ENCODE peak calls at places on chromosomes 11 and 22, in five cellular contexts. F is heart right ventricle, S is left ventricle myocardium inferior, B is cardiac muscle cell, I is thoracic aorta. M is an unnamed sample.

GRCh38 chr11:10777806-10778205 is 26.8 kb downstream of the CTR9 start:
- DNase-seq in I (no peak), B (no peak), S (no peak), F (no peak), M (no peak)

GRCh38 chr11:126722006-126722736 is 278.4 kb downstream of the KIRREL3 start:
- DNase-seq in F (no peak), I (no peak), B (no peak), S (no peak), M (no peak)

GRCh38 chr11:24391165-24391564 is 105.7 kb upstream of the LUZP2 start:
- DNase-seq in S (no peak), I (no peak), F (no peak), B (no peak), M (no peak)

GRCh38 chr11:130581631-130582030 is 133.2 kb downstream of the ADAMTS15 start:
- DNase-seq in B (no peak), I (no peak), F (no peak), S (no peak), M (no peak)

GRCh38 chr11:69599502-69599901 is 41.5 kb upstream of the CCND1 start:
- DNase-seq in B (no peak), F (no peak), S (no peak), I (no peak), M (no peak)

GRCh38 chr11:118198370-118198769 is 21.9 kb upstream of the SCN2B start:
- DNase-seq in S (peak), I (peak), B (peak), F (peak), M (peak)

GRCh38 chr11:124934862-124935547 is 842 bp downstream of the HEPACAM start:
- DNase-seq in S (no peak), B (no peak), F (no peak), I (no peak), M (no peak)

GRCh38 chr22:32482708-32483107 is 8.1 kb downstream of the FBXO7 start:
- DNase-seq in I (no peak), F (no peak), S (no peak), B (no peak), M (no peak)

GRCh38 chr11:133902506-133902905 is 54.3 kb downstream of the IGSF9B start:
- DNase-seq in S (no peak), I (no peak), B (no peak), F (no peak), M (no peak)

DNA sequence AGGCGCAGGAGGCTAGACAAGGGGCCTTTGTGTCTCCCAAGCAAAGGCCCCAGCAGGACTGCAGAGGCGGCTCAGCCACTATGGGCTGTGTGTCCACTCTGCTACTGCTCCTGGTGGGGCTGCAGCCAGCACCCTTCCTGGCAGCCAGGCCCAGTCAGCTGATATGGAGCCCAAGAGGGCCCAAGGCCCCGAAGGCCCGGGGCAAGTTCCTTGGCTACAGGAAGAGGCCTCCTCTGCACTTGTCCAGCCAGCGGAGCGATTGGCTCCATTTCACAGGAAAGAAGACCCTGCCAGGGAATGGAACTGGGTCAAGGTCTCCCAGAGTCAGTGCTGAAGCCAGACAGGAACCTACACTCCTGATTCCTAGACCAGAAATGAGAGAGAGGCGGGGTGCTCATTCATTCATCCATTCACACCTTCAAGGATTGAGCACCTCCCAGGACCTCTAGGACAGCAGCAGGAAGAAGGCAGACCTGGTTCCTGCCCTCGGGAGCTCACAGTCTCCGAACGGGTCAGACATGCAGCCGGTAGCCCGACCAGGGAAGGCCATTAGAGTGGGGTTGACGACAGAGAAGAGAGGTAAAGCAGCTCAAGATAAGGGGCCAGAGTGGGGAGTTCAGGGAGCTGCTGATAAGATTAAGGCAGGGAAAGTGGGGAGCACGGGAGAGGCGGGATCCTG is 811 bp upstream of the P2RY2 start:
- DNase-seq in F (no peak), I (no peak), B (no peak), S (no peak), M (no peak)
- H3K4me3 ChIP-seq in F (peak), I (peak), B (no peak), S (peak), M (no peak)

GRCh38 chr11:205221-206001 is 1.8 kb downstream of the BET1L start:
- DNase-seq in S (no peak), I (no peak), F (no peak), B (no peak), M (no peak)
- H3K4me3 ChIP-seq in S (peak), I (peak), F (peak), B (no peak), M (peak)

GRCh38 chr22:39926175-39927152 is 25.6 kb downstream of the GRAP2 start:
- DNase-seq in B (no peak), S (no peak), I (no peak), F (no peak), M (peak)
- H3K4me3 ChIP-seq in B (no peak), S (no peak), I (no peak), F (no peak), M (peak)

GRCh38 chr11:122230387-122230760 is 114.4 kb upstream of the BLID start:
- DNase-seq in F (no peak), I (no peak), S (no peak), B (no peak), M (no peak)

GRCh38 chr11:122226810-122227379 is 110.9 kb upstream of the BLID start:
- DNase-seq in S (no peak), F (no peak), I (no peak), B (no peak), M (no peak)

GRCh38 chr11:122229611-122230386 is 113.8 kb upstream of the BLID start:
- DNase-seq in F (peak), I (no peak), S (no peak), B (no peak), M (no peak)

GRCh38 chr11:122232985-122233384 is 117.0 kb upstream of the BLID start:
- DNase-seq in B (no peak), I (no peak), F (no peak), S (no peak), M (no peak)

DNA sequence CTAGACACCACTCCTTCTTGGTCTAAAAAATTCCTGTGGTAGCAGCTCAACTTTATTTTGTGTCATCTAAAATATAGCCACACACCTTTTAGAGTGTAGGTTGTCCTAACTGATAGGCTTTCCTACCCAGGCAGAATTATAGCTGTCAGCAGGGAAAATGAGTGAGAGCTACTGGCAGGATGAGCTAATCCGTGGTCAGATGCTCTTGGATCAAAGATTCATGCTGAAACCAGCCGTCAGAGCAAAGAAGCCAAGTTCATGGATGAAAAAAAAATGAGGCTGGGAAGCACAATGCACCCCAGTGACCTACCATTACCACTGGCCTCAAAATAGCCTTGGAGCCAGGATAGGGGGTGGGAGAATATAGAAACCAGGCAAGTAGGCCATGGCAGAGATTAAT is 113.1 kb upstream of the BLID start:
- DNase-seq in F (peak), I (no peak), B (no peak), S (no peak), M (no peak)
- H3K4me3 ChIP-seq in F (no peak), I (no peak), B (no peak), S (no peak), M (no peak)

GRCh38 chr22:45505991-45506743 is 3.5 kb downstream of the FBLN1 start:
- DNase-seq in S (peak), I (no peak), B (no peak), F (no peak), M (no peak)
- H3K4me3 ChIP-seq in S (peak), I (no peak), B (no peak), F (no peak), M (no peak)

GRCh38 chr11:66115638-66116410 is 45.8 kb downstream of the PACS1 start:
- DNase-seq in B (no peak), F (no peak), I (no peak), S (no peak), M (no peak)
- H3K4me3 ChIP-seq in B (no peak), F (no peak), I (no peak), S (no peak), M (peak)

GRCh38 chr22:36374603-36375024 is 13.2 kb downstream of the MYH9 start:
- DNase-seq in S (no peak), F (no peak), I (no peak), B (no peak), M (peak)
- H3K4me3 ChIP-seq in S (no peak), F (no peak), I (peak), B (no peak), M (peak)

GRCh38 chr22:30574095-30574981 is at the start of gene GAL3ST1:
- DNase-seq in B (peak), F (no peak), S (no peak), I (no peak), M (no peak)

GRCh38 chr22:30572840-30573593 is 1.4 kb downstream of the GAL3ST1 start:
- DNase-seq in B (no peak), S (no peak), F (no peak), I (no peak), M (no peak)

GRCh38 chr22:30572210-30572609 is 2.3 kb downstream of the GAL3ST1 start:
- DNase-seq in F (no peak), I (no peak), B (no peak), S (no peak), M (no peak)

GRCh38 chr22:30575011-30575671 is 676 bp upstream of the GAL3ST1 start:
- DNase-seq in B (no peak), F (peak), I (peak), S (peak), M (no peak)

DNA sequence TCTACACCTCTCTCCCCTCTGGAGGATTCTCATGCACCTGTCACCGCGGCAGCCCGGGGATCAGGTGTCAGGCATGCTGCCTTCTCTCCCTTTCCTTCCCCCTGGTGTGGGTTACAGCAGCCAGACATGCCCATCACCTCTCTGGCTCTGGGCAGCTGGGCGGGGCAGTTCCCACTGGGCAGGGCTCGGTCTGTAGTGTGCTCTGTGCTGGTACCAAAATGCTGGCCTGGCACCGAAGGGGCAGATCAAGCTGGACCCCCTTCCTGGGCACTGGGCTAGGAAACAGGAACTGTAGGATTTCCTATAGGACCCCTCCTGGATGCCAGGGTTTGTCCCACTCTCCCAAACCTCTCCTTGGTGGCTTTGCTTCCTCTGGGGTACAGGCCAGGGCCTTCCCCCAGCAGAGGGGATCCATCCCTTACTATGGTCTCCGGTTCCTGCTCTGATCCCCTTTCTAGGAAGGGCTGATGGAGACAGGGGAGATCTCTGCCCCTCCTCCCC is 821 bp downstream of the GAL3ST1 start:
- DNase-seq in S (no peak), F (no peak), B (no peak), I (no peak), M (no peak)
- H3K4me3 ChIP-seq in S (no peak), F (no peak), B (no peak), I (no peak), M (no peak)

GRCh38 chr22:38698407-38699094 is 2.2 kb downstream of the JOSD1 start:
- DNase-seq in S (no peak), I (no peak), B (no peak), F (no peak), M (no peak)
- H3K4me3 ChIP-seq in S (peak), I (peak), B (no peak), F (peak), M (peak)